ENCODE peak calls at places on chromosomes 13 and 19, in ten cellular contexts. One of them, this sample, is unnamed.

GRCh38 chr13:33260168-33261098 is 25.1 kb downstream of the STARD13 start:
- DNase-seq in A673: peak
- DNase-seq in upper lobe of left lung: peak
- DNase-seq in neural progenitor cell: no peak
- DNase-seq in astrocyte of the cerebellum: no peak
- DNase-seq in fibroblast of villous mesenchyme: peak
- DNase-seq in right lobe of liver: peak
- DNase-seq in CD8-positive, alpha-beta memory T cell: no peak
- DNase-seq in Caco-2: no peak
- DNase-seq in heart right ventricle: no peak
- DNase-seq in this sample: peak

GRCh38 chr13:63625869-63626268 is 2210.2 kb upstream of the PCDH20 start:
- DNase-seq in A673: peak
- DNase-seq in upper lobe of left lung: no peak
- DNase-seq in neural progenitor cell: no peak
- DNase-seq in astrocyte of the cerebellum: no peak
- DNase-seq in fibroblast of villous mesenchyme: no peak
- DNase-seq in right lobe of liver: no peak
- DNase-seq in CD8-positive, alpha-beta memory T cell: no peak
- DNase-seq in Caco-2: no peak
- DNase-seq in heart right ventricle: no peak
- DNase-seq in this sample: peak

GRCh38 chr19:46076951-46077814 is 36.4 kb upstream of the IGFL4 start:
- DNase-seq in A673: peak
- DNase-seq in upper lobe of left lung: no peak
- DNase-seq in neural progenitor cell: peak
- DNase-seq in astrocyte of the cerebellum: peak
- DNase-seq in fibroblast of villous mesenchyme: peak
- DNase-seq in right lobe of liver: no peak
- DNase-seq in CD8-positive, alpha-beta memory T cell: no peak
- DNase-seq in Caco-2: peak
- DNase-seq in heart right ventricle: no peak
- DNase-seq in this sample: peak

GRCh38 chr13:112065521-112065866 is 1.5 kb upstream of the SOX1 start:
- DNase-seq in A673: no peak
- DNase-seq in upper lobe of left lung: no peak
- DNase-seq in neural progenitor cell: no peak
- DNase-seq in astrocyte of the cerebellum: no peak
- DNase-seq in fibroblast of villous mesenchyme: no peak
- DNase-seq in right lobe of liver: no peak
- DNase-seq in CD8-positive, alpha-beta memory T cell: no peak
- DNase-seq in Caco-2: no peak
- DNase-seq in heart right ventricle: no peak
- DNase-seq in this sample: no peak

GRCh38 chr13:87089391-87089790 is 581.8 kb upstream of the SLITRK5 start:
- DNase-seq in A673: peak
- DNase-seq in upper lobe of left lung: no peak
- DNase-seq in neural progenitor cell: no peak
- DNase-seq in astrocyte of the cerebellum: peak
- DNase-seq in fibroblast of villous mesenchyme: peak
- DNase-seq in right lobe of liver: no peak
- DNase-seq in CD8-positive, alpha-beta memory T cell: no peak
- DNase-seq in Caco-2: no peak
- DNase-seq in heart right ventricle: no peak
- DNase-seq in this sample: peak

GRCh38 chr19:54448037-54448773 is 794 bp upstream of the LENG8 start:
- DNase-seq in A673: peak
- DNase-seq in upper lobe of left lung: no peak
- DNase-seq in neural progenitor cell: peak
- DNase-seq in astrocyte of the cerebellum: no peak
- DNase-seq in fibroblast of villous mesenchyme: peak
- DNase-seq in right lobe of liver: peak
- DNase-seq in CD8-positive, alpha-beta memory T cell: no peak
- DNase-seq in Caco-2: peak
- DNase-seq in heart right ventricle: peak
- DNase-seq in this sample: peak

GRCh38 chr19:12194827-12195500 is 32.1 kb downstream of the ZNF136 start:
- DNase-seq in A673: peak
- DNase-seq in upper lobe of left lung: peak
- DNase-seq in neural progenitor cell: no peak
- DNase-seq in astrocyte of the cerebellum: peak
- DNase-seq in fibroblast of villous mesenchyme: peak
- DNase-seq in right lobe of liver: peak
- DNase-seq in CD8-positive, alpha-beta memory T cell: peak
- DNase-seq in Caco-2: no peak
- DNase-seq in heart right ventricle: peak
- DNase-seq in this sample: peak

GRCh38 chr13:101258071-101258470 is 158.2 kb downstream of the NALCN start:
- DNase-seq in A673: peak
- DNase-seq in upper lobe of left lung: no peak
- DNase-seq in neural progenitor cell: peak
- DNase-seq in astrocyte of the cerebellum: peak
- DNase-seq in fibroblast of villous mesenchyme: peak
- DNase-seq in right lobe of liver: no peak
- DNase-seq in CD8-positive, alpha-beta memory T cell: no peak
- DNase-seq in Caco-2: no peak
- DNase-seq in heart right ventricle: no peak
- DNase-seq in this sample: peak

GRCh38 chr13:110424596-110425443 is 117.7 kb downstream of the COL4A2 start:
- DNase-seq in A673: no peak
- DNase-seq in upper lobe of left lung: no peak
- DNase-seq in neural progenitor cell: no peak
- DNase-seq in astrocyte of the cerebellum: no peak
- DNase-seq in fibroblast of villous mesenchyme: no peak
- DNase-seq in right lobe of liver: no peak
- DNase-seq in CD8-positive, alpha-beta memory T cell: no peak
- DNase-seq in Caco-2: no peak
- DNase-seq in heart right ventricle: no peak
- DNase-seq in this sample: no peak

GRCh38 chr13:48496796-48497195 is 36.1 kb downstream of the RCBTB2 start:
- DNase-seq in A673: no peak
- DNase-seq in upper lobe of left lung: no peak
- DNase-seq in neural progenitor cell: no peak
- DNase-seq in astrocyte of the cerebellum: no peak
- DNase-seq in fibroblast of villous mesenchyme: no peak
- DNase-seq in right lobe of liver: no peak
- DNase-seq in CD8-positive, alpha-beta memory T cell: no peak
- DNase-seq in Caco-2: no peak
- DNase-seq in heart right ventricle: no peak
- DNase-seq in this sample: no peak

GRCh38 chr19:50832666-50833065 is 708 bp downstream of the KLK15 start:
- DNase-seq in A673: no peak
- DNase-seq in upper lobe of left lung: no peak
- DNase-seq in neural progenitor cell: no peak
- DNase-seq in astrocyte of the cerebellum: no peak
- DNase-seq in fibroblast of villous mesenchyme: no peak
- DNase-seq in right lobe of liver: no peak
- DNase-seq in CD8-positive, alpha-beta memory T cell: no peak
- DNase-seq in Caco-2: no peak
- DNase-seq in heart right ventricle: no peak
- DNase-seq in this sample: no peak

GRCh38 chr13:45367358-45367757 is 26.4 kb upstream of the TPT1 start:
- DNase-seq in A673: peak
- DNase-seq in upper lobe of left lung: peak
- DNase-seq in neural progenitor cell: no peak
- DNase-seq in astrocyte of the cerebellum: peak
- DNase-seq in fibroblast of villous mesenchyme: peak
- DNase-seq in right lobe of liver: no peak
- DNase-seq in CD8-positive, alpha-beta memory T cell: peak
- DNase-seq in Caco-2: peak
- DNase-seq in heart right ventricle: no peak
- DNase-seq in this sample: peak
- H3K4me3 ChIP-seq in A673: no peak
- H3K4me3 ChIP-seq in upper lobe of left lung: no peak
- H3K4me3 ChIP-seq in neural progenitor cell: no peak
- H3K4me3 ChIP-seq in astrocyte of the cerebellum: no peak
- H3K4me3 ChIP-seq in fibroblast of villous mesenchyme: no peak
- H3K4me3 ChIP-seq in right lobe of liver: no peak
- H3K4me3 ChIP-seq in CD8-positive, alpha-beta memory T cell: no peak
- H3K4me3 ChIP-seq in Caco-2: no peak
- H3K4me3 ChIP-seq in heart right ventricle: no peak
- H3K4me3 ChIP-seq in this sample: no peak

DNA sequence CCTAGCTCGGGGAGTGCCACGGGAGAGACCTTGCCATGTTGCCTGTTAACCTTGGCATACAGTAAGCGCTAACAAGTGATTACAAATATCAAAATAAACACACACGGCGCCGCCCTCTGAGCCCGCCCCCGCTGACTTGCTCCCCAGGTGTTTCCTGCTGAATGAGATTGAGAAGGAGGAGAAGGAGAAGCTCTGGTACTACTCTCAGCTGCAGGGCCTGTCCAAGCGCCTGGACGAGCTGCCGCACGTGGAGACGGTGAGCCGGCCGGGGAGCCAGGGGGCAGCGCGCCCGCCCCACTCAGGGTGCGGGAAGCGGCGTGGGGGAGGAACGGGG is 5.0 kb downstream of the APC2 start:
- DNase-seq in A673: peak
- DNase-seq in upper lobe of left lung: no peak
- DNase-seq in neural progenitor cell: no peak
- DNase-seq in astrocyte of the cerebellum: no peak
- DNase-seq in fibroblast of villous mesenchyme: no peak
- DNase-seq in right lobe of liver: no peak
- DNase-seq in CD8-positive, alpha-beta memory T cell: no peak
- DNase-seq in Caco-2: no peak
- DNase-seq in heart right ventricle: no peak
- DNase-seq in this sample: no peak
- H3K4me3 ChIP-seq in A673: no peak
- H3K4me3 ChIP-seq in upper lobe of left lung: no peak
- H3K4me3 ChIP-seq in neural progenitor cell: no peak
- H3K4me3 ChIP-seq in astrocyte of the cerebellum: no peak
- H3K4me3 ChIP-seq in fibroblast of villous mesenchyme: no peak
- H3K4me3 ChIP-seq in right lobe of liver: no peak
- H3K4me3 ChIP-seq in CD8-positive, alpha-beta memory T cell: no peak
- H3K4me3 ChIP-seq in Caco-2: no peak
- H3K4me3 ChIP-seq in heart right ventricle: no peak
- H3K4me3 ChIP-seq in this sample: no peak

GRCh38 chr19:14021474-14021873 is 6.5 kb upstream of the RLN3 start:
- DNase-seq in A673: peak
- DNase-seq in upper lobe of left lung: no peak
- DNase-seq in neural progenitor cell: peak
- DNase-seq in astrocyte of the cerebellum: no peak
- DNase-seq in fibroblast of villous mesenchyme: no peak
- DNase-seq in right lobe of liver: no peak
- DNase-seq in CD8-positive, alpha-beta memory T cell: no peak
- DNase-seq in Caco-2: no peak
- DNase-seq in heart right ventricle: no peak
- DNase-seq in this sample: no peak

GRCh38 chr19:14015454-14016035 is 9.4 kb upstream of the RFX1 start:
- DNase-seq in A673: no peak
- DNase-seq in upper lobe of left lung: no peak
- DNase-seq in neural progenitor cell: no peak
- DNase-seq in astrocyte of the cerebellum: no peak
- DNase-seq in fibroblast of villous mesenchyme: no peak
- DNase-seq in right lobe of liver: no peak
- DNase-seq in CD8-positive, alpha-beta memory T cell: no peak
- DNase-seq in Caco-2: no peak
- DNase-seq in heart right ventricle: no peak
- DNase-seq in this sample: no peak

GRCh38 chr19:14023404-14024235 is 4.3 kb upstream of the RLN3 start:
- DNase-seq in A673: peak
- DNase-seq in upper lobe of left lung: peak
- DNase-seq in neural progenitor cell: peak
- DNase-seq in astrocyte of the cerebellum: no peak
- DNase-seq in fibroblast of villous mesenchyme: peak
- DNase-seq in right lobe of liver: peak
- DNase-seq in CD8-positive, alpha-beta memory T cell: no peak
- DNase-seq in Caco-2: peak
- DNase-seq in heart right ventricle: peak
- DNase-seq in this sample: no peak

GRCh38 chr19:14022469-14022868 is 5.5 kb upstream of the RLN3 start:
- DNase-seq in A673: no peak
- DNase-seq in upper lobe of left lung: peak
- DNase-seq in neural progenitor cell: no peak
- DNase-seq in astrocyte of the cerebellum: peak
- DNase-seq in fibroblast of villous mesenchyme: peak
- DNase-seq in right lobe of liver: no peak
- DNase-seq in CD8-positive, alpha-beta memory T cell: no peak
- DNase-seq in Caco-2: no peak
- DNase-seq in heart right ventricle: no peak
- DNase-seq in this sample: no peak

DNA sequence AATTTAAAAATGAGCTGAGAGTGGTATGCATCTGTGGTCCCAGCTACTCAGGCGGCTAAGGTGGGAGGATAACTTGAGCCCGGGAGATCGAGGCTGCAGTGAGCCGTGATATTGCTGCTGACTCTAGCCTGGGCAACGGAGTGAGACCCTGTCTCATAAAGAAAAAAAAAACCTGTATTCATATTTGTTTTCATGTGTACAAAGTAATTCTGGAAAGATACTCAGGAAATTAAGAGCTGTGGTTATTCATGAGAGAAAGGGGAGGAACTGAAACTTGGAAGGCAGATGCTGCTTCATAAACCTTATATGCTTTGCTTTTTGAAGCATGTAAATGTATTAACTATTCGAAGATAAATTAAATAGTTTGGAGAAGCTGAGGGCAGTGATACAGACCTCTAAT is 8.8 kb upstream of the RLN3 start:
- DNase-seq in A673: no peak
- DNase-seq in upper lobe of left lung: no peak
- DNase-seq in neural progenitor cell: no peak
- DNase-seq in astrocyte of the cerebellum: no peak
- DNase-seq in fibroblast of villous mesenchyme: no peak
- DNase-seq in right lobe of liver: no peak
- DNase-seq in CD8-positive, alpha-beta memory T cell: no peak
- DNase-seq in Caco-2: no peak
- DNase-seq in heart right ventricle: no peak
- DNase-seq in this sample: no peak
- H3K4me3 ChIP-seq in A673: no peak
- H3K4me3 ChIP-seq in upper lobe of left lung: no peak
- H3K4me3 ChIP-seq in neural progenitor cell: no peak
- H3K4me3 ChIP-seq in astrocyte of the cerebellum: no peak
- H3K4me3 ChIP-seq in fibroblast of villous mesenchyme: no peak
- H3K4me3 ChIP-seq in right lobe of liver: no peak
- H3K4me3 ChIP-seq in CD8-positive, alpha-beta memory T cell: no peak
- H3K4me3 ChIP-seq in Caco-2: no peak
- H3K4me3 ChIP-seq in heart right ventricle: no peak
- H3K4me3 ChIP-seq in this sample: no peak

DNA sequence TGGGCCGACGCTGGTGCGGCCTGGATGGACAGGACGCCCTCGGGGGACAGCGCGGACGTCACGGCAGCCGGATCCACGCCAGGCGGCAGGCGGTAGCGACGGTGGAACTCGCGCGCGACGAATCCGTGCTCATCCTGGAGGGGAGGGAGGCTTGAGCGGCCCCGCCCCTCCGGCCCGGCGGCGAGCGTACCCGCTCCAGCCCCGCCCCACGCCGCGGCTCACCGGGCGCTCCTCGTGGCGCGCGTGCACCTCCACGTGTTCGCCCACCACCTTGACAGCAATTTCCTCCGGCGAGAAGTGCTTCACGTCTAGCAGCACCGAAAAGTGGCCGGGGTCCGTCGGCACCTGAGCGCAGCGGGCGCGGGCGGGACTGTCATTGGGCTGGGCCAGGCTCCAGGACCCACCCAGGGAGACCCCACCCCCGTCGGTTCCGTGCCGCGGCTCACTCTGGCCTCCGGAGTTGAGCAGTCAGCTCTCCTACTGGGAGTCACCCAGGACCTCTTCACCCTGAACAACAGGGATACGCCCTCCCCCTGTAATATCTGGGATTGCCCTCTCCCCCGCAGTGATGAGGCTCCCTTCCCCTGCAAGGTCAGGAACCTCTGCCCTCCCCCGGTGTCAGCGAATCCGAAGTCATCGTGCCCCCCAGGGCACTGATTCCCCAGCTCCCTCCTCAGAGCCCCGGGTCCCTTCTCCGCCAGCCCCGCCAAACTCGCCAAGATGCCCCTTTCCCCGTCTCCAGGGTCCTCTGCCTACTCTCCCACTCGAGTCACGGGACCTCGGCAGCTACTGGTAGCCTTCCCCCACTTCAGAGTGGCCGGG is 1.1 kb downstream of the HSPB6 start:
- DNase-seq in A673: peak
- DNase-seq in upper lobe of left lung: peak
- DNase-seq in neural progenitor cell: peak
- DNase-seq in astrocyte of the cerebellum: no peak
- DNase-seq in fibroblast of villous mesenchyme: peak
- DNase-seq in right lobe of liver: no peak
- DNase-seq in CD8-positive, alpha-beta memory T cell: peak
- DNase-seq in Caco-2: no peak
- DNase-seq in heart right ventricle: peak
- DNase-seq in this sample: peak
- H3K4me3 ChIP-seq in A673: peak
- H3K4me3 ChIP-seq in upper lobe of left lung: peak
- H3K4me3 ChIP-seq in neural progenitor cell: peak
- H3K4me3 ChIP-seq in astrocyte of the cerebellum: peak
- H3K4me3 ChIP-seq in fibroblast of villous mesenchyme: peak
- H3K4me3 ChIP-seq in right lobe of liver: peak
- H3K4me3 ChIP-seq in CD8-positive, alpha-beta memory T cell: no peak
- H3K4me3 ChIP-seq in Caco-2: peak
- H3K4me3 ChIP-seq in heart right ventricle: peak
- H3K4me3 ChIP-seq in this sample: peak